ENCODE peak calls at places on chromosomes 7 and 10, in six cellular contexts. One of them, this sample, is unnamed.

GRCh38 chr10:43411536-43411935 is 2.5 kb upstream of the HNRNPF start:
- DNase-seq in cardiac fibroblast: no peak
- DNase-seq in astrocyte of the spinal cord: no peak
- DNase-seq in AG10803: no peak
- DNase-seq in AG09319: no peak
- DNase-seq in HepG2: no peak
- DNase-seq in this sample: no peak

GRCh38 chr10:91340613-91341362 is 69.4 kb upstream of the HECTD2 start:
- DNase-seq in cardiac fibroblast: peak
- DNase-seq in astrocyte of the spinal cord: peak
- DNase-seq in AG09319: peak
- DNase-seq in AG10803: peak
- DNase-seq in HepG2: no peak
- DNase-seq in this sample: no peak

GRCh38 chr7:141462958-141463357 is 88.3 kb upstream of the AGK start:
- DNase-seq in cardiac fibroblast: no peak
- DNase-seq in AG09319: no peak
- DNase-seq in AG10803: no peak
- DNase-seq in astrocyte of the spinal cord: peak
- DNase-seq in HepG2: no peak
- DNase-seq in this sample: no peak

GRCh38 chr7:2873686-2874551 is 29.8 kb upstream of the GNA12 start:
- DNase-seq in AG09319: peak
- DNase-seq in HepG2: no peak
- DNase-seq in astrocyte of the spinal cord: peak
- DNase-seq in cardiac fibroblast: peak
- DNase-seq in AG10803: peak
- DNase-seq in this sample: no peak

GRCh38 chr7:100943693-100944092 is 5.6 kb upstream of the MUC3A start:
- DNase-seq in cardiac fibroblast: no peak
- DNase-seq in AG10803: no peak
- DNase-seq in AG09319: no peak
- DNase-seq in HepG2: no peak
- DNase-seq in astrocyte of the spinal cord: no peak
- DNase-seq in this sample: no peak

GRCh38 chr7:2405601-2406345 is 2.4 kb downstream of the CHST12 start:
- DNase-seq in AG09319: no peak
- DNase-seq in AG10803: peak
- DNase-seq in cardiac fibroblast: no peak
- DNase-seq in astrocyte of the spinal cord: no peak
- DNase-seq in HepG2: no peak
- DNase-seq in this sample: peak

GRCh38 chr10:46787321-46787615 is 124.0 kb upstream of the PTPN20 start:
- DNase-seq in HepG2: peak
- DNase-seq in astrocyte of the spinal cord: peak
- DNase-seq in cardiac fibroblast: peak
- DNase-seq in AG10803: peak
- DNase-seq in AG09319: no peak
- DNase-seq in this sample: no peak

GRCh38 chr10:30411263-30411662 is 22.7 kb upstream of the MAP3K8 start:
- DNase-seq in AG10803: no peak
- DNase-seq in AG09319: no peak
- DNase-seq in astrocyte of the spinal cord: no peak
- DNase-seq in cardiac fibroblast: no peak
- DNase-seq in HepG2: no peak
- DNase-seq in this sample: no peak

GRCh38 chr10:114313139-114313538 is 74.1 kb downstream of the VWA2 start:
- DNase-seq in HepG2: no peak
- DNase-seq in astrocyte of the spinal cord: no peak
- DNase-seq in AG09319: no peak
- DNase-seq in cardiac fibroblast: no peak
- DNase-seq in AG10803: no peak
- DNase-seq in this sample: no peak

GRCh38 chr10:90418869-90419652 is 438.8 kb downstream of the HTR7 start:
- DNase-seq in AG09319: no peak
- DNase-seq in AG10803: no peak
- DNase-seq in astrocyte of the spinal cord: peak
- DNase-seq in cardiac fibroblast: peak
- DNase-seq in HepG2: peak
- DNase-seq in this sample: no peak

GRCh38 chr10:78494179-78494578 is 460.5 kb downstream of the RPS24 start:
- DNase-seq in astrocyte of the spinal cord: no peak
- DNase-seq in cardiac fibroblast: no peak
- DNase-seq in HepG2: no peak
- DNase-seq in AG09319: no peak
- DNase-seq in AG10803: no peak
- DNase-seq in this sample: no peak

GRCh38 chr10:96502561-96503267 is 11.0 kb downstream of the TLL2 start:
- DNase-seq in cardiac fibroblast: no peak
- DNase-seq in astrocyte of the spinal cord: peak
- DNase-seq in AG10803: no peak
- DNase-seq in HepG2: no peak
- DNase-seq in AG09319: no peak
- DNase-seq in this sample: no peak

DNA sequence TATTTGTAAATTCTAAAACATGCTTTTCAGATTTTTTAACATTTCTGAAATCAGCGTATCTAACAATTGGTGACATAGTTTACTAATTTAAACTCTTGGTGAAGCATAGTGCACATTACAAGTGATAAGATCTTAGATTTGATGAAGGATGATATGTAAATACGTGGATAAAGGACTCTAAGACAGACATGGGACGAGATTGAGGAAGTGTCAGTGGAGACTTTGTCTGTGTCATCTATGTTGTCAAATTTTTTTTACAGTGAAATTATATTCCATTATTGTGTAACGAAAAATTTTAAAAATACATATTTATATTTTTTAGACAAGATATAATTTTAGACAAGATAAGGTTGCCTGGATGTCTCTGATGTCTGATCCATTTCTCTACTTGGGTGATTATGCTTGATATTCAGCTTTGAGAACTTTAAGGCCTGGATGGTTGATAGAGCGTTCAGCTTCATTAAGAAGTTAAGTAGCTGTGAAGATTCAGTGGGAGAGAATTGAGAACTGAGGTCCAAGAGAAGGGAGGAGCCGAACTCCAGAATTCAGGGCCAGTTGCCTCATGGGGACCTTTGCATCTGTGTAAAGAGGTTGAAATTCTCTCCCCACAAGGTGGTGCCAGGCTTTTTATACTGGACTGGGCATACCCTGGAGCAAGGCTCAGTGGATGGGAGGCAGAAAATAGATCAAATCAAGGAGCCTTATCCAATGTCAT is 62.7 kb downstream of the KAT6B start:
- DNase-seq in astrocyte of the spinal cord: no peak
- DNase-seq in AG09319: no peak
- DNase-seq in cardiac fibroblast: no peak
- DNase-seq in AG10803: no peak
- DNase-seq in HepG2: peak
- DNase-seq in this sample: no peak
- TF ChIP-seq CTCF in astrocyte of the spinal cord: no peak
- TF ChIP-seq CTCF in AG09319: no peak
- TF ChIP-seq CTCF in cardiac fibroblast: peak
- TF ChIP-seq CTCF in AG10803: peak
- TF ChIP-seq CTCF in HepG2: peak
- TF ChIP-seq CTCF in this sample: no peak

GRCh38 chr10:84845628-84846261 is 517.4 kb downstream of the CCSER2 start:
- DNase-seq in AG10803: no peak
- DNase-seq in astrocyte of the spinal cord: no peak
- DNase-seq in AG09319: no peak
- DNase-seq in cardiac fibroblast: no peak
- DNase-seq in HepG2: peak
- DNase-seq in this sample: no peak
- TF ChIP-seq CTCF in AG10803: no peak
- TF ChIP-seq CTCF in astrocyte of the spinal cord: no peak
- TF ChIP-seq CTCF in AG09319: no peak
- TF ChIP-seq CTCF in cardiac fibroblast: no peak
- TF ChIP-seq CTCF in HepG2: peak
- TF ChIP-seq CTCF in this sample: no peak

GRCh38 chr10:124025638-124026336 is 67.6 kb downstream of the CHST15 start:
- DNase-seq in cardiac fibroblast: peak
- DNase-seq in AG10803: peak
- DNase-seq in astrocyte of the spinal cord: peak
- DNase-seq in HepG2: peak
- DNase-seq in AG09319: no peak
- DNase-seq in this sample: no peak
- TF ChIP-seq CTCF in cardiac fibroblast: no peak
- TF ChIP-seq CTCF in AG10803: peak
- TF ChIP-seq CTCF in astrocyte of the spinal cord: peak
- TF ChIP-seq CTCF in HepG2: peak
- TF ChIP-seq CTCF in AG09319: peak
- TF ChIP-seq CTCF in this sample: no peak

GRCh38 chr7:151757274-151757673 is 119.6 kb downstream of the PRKAG2 start:
- DNase-seq in HepG2: no peak
- DNase-seq in cardiac fibroblast: no peak
- DNase-seq in AG10803: peak
- DNase-seq in astrocyte of the spinal cord: peak
- DNase-seq in AG09319: no peak
- DNase-seq in this sample: no peak

GRCh38 chr7:151761957-151762356 is 115.0 kb downstream of the PRKAG2 start:
- DNase-seq in AG09319: no peak
- DNase-seq in HepG2: no peak
- DNase-seq in cardiac fibroblast: no peak
- DNase-seq in AG10803: no peak
- DNase-seq in astrocyte of the spinal cord: no peak
- DNase-seq in this sample: no peak

GRCh38 chr7:151758994-151759540 is 117.8 kb downstream of the PRKAG2 start:
- DNase-seq in astrocyte of the spinal cord: no peak
- DNase-seq in AG10803: no peak
- DNase-seq in HepG2: no peak
- DNase-seq in AG09319: no peak
- DNase-seq in cardiac fibroblast: no peak
- DNase-seq in this sample: no peak

GRCh38 chr7:151761256-151761655 is 115.7 kb downstream of the PRKAG2 start:
- DNase-seq in AG09319: no peak
- DNase-seq in cardiac fibroblast: no peak
- DNase-seq in astrocyte of the spinal cord: no peak
- DNase-seq in AG10803: no peak
- DNase-seq in HepG2: no peak
- DNase-seq in this sample: no peak

DNA sequence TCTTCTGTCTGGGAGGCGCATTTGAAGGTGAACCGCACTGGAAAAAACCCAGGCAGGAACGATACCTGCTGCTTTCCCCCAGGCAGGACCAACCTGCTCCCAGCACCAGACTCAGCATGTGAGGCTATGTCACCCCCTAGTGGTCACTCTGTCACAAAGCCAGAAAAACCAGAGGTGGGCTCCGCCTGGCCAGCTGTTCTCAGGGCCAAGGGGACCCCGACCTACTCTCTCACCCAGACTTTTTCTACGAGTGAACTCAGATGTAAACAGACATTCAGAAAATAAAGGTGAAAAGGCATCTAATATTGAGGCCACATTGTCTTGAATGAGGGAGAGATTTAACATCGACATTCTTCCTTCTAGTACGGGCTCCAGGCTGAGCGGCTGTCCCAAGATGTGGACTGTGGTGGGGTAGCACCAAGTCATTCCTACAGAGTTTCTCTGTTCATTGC is 117.3 kb downstream of the PRKAG2 start:
- DNase-seq in AG09319: no peak
- DNase-seq in astrocyte of the spinal cord: peak
- DNase-seq in AG10803: peak
- DNase-seq in cardiac fibroblast: peak
- DNase-seq in HepG2: peak
- DNase-seq in this sample: no peak
- TF ChIP-seq CTCF in AG09319: peak
- TF ChIP-seq CTCF in astrocyte of the spinal cord: peak
- TF ChIP-seq CTCF in AG10803: peak
- TF ChIP-seq CTCF in cardiac fibroblast: peak
- TF ChIP-seq CTCF in HepG2: peak
- TF ChIP-seq CTCF in this sample: no peak

DNA sequence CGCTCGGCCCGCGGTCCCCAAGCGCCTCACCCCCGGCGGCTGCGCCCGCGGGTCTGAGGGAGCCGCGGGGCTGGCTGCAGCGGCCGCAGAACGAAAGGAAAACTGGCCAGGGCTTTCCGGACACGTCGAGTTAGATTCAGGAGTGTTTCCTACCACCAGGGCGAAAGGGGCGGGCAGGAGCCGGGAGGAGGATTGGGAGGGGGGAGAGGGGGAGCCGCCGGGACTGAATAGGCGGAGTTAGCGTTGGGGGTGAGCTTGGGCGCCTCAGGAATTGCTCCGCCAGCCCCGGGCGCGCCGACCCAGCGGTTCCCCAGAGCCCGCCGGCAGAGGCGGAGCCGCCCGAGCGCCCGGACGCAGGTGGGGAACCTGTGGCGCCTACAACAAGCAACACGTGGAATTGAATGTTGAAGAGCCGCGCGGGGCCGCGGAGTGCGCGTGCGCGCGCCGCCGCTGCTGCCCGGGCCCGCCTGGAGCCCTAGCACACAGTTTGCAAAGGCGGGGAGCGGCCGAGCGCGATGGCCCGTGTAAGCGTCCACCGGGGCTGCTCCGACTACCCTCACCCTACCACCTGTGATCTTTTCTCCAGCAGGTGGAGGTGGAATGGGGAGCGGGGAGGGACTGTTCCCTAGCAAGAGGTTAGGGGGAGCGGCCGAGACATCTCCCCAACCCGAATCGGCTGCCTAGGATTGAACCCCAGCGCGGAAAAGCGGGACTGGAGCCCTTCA is at the start of gene CADPS2:
- DNase-seq in AG10803: peak
- DNase-seq in astrocyte of the spinal cord: peak
- DNase-seq in AG09319: peak
- DNase-seq in HepG2: peak
- DNase-seq in cardiac fibroblast: peak
- DNase-seq in this sample: no peak
- TF ChIP-seq CTCF in AG10803: peak
- TF ChIP-seq CTCF in astrocyte of the spinal cord: no peak
- TF ChIP-seq CTCF in AG09319: peak
- TF ChIP-seq CTCF in HepG2: no peak
- TF ChIP-seq CTCF in cardiac fibroblast: peak
- TF ChIP-seq CTCF in this sample: no peak

GRCh38 chr7:71835056-71835455 is 577.1 kb downstream of the CALN1 start:
- DNase-seq in cardiac fibroblast: no peak
- DNase-seq in astrocyte of the spinal cord: peak
- DNase-seq in HepG2: no peak
- DNase-seq in AG10803: peak
- DNase-seq in AG09319: no peak
- DNase-seq in this sample: no peak
- TF ChIP-seq CTCF in cardiac fibroblast: no peak
- TF ChIP-seq CTCF in astrocyte of the spinal cord: no peak
- TF ChIP-seq CTCF in HepG2: no peak
- TF ChIP-seq CTCF in AG10803: no peak
- TF ChIP-seq CTCF in AG09319: no peak
- TF ChIP-seq CTCF in this sample: no peak

GRCh38 chr7:127588019-127588696 is at the start of gene ARF5:
- DNase-seq in cardiac fibroblast: peak
- DNase-seq in AG10803: peak
- DNase-seq in HepG2: peak
- DNase-seq in AG09319: peak
- DNase-seq in astrocyte of the spinal cord: peak
- DNase-seq in this sample: peak
- TF ChIP-seq CTCF in cardiac fibroblast: no peak
- TF ChIP-seq CTCF in AG10803: no peak
- TF ChIP-seq CTCF in HepG2: no peak
- TF ChIP-seq CTCF in AG09319: no peak
- TF ChIP-seq CTCF in astrocyte of the spinal cord: no peak
- TF ChIP-seq CTCF in this sample: no peak